ENCODE peak calls at places on chromosomes 13 and 19, in nine cellular contexts. C is hepatocyte; G is psoas muscle; Z is small intestine; X is left ventricle myocardium inferior; Y is CD4-positive, CD25-positive, alpha-beta regulatory T cell; P is heart left ventricle; L is CD8-positive, alpha-beta memory T cell; U is MM.1S. K is an unnamed sample.

GRCh38 chr19:16301999-16302694 is 22.5 kb upstream of the KLF2 start:
- DNase-seq in C (peak; percentile 19), Y (no peak), G (peak; percentile 84), U (no peak), Z (no peak), X (no peak), L (no peak), P (no peak), K (no peak)

GRCh38 chr13:112904436-112904960 is 64.5 kb upstream of the MCF2L start:
- DNase-seq in X (no peak), C (no peak), L (no peak), G (no peak), U (no peak), Y (no peak), Z (no peak), P (no peak), K (no peak)

GRCh38 chr19:38255759-38256052 is 468 bp downstream of the PPP1R14A start:
- DNase-seq in Y (no peak), G (no peak), P (no peak), Z (no peak), L (no peak), C (no peak), X (no peak), U (no peak), K (no peak)

GRCh38 chr19:45821570-45821969 is 6.5 kb upstream of the RSPH6A start:
- DNase-seq in L (no peak), Y (no peak), Z (no peak), X (no peak), C (no peak), P (peak; percentile 14), U (no peak), G (peak; percentile 40), K (no peak)

GRCh38 chr13:112819816-112820215 is 130.0 kb downstream of the ATP11A start:
- DNase-seq in Z (no peak), P (no peak), C (no peak), Y (no peak), L (no peak), G (no peak), U (no peak), X (no peak), K (no peak)

GRCh38 chr19:30590596-30591229 is 218.5 kb downstream of the ZNF536 start:
- DNase-seq in Z (no peak), G (no peak), L (no peak), C (no peak), X (no peak), Y (no peak), P (no peak), U (no peak), K (no peak)

GRCh38 chr13:59522652-59523051 is 641.1 kb downstream of the DIAPH3 start:
- DNase-seq in G (no peak), Z (no peak), P (no peak), L (no peak), C (no peak), U (no peak), Y (no peak), X (no peak), K (no peak)

GRCh38 chr19:51030631-51031030 is 4.2 kb downstream of the KLK12 start:
- DNase-seq in G (no peak), Y (no peak), U (no peak), C (no peak), L (no peak), Z (no peak), P (no peak), X (no peak), K (no peak)

GRCh38 chr19:46017095-46017429 is 5.8 kb downstream of the PGLYRP1 start:
- DNase-seq in Y (no peak), Z (no peak), X (no peak), G (no peak), L (no peak), U (no peak), P (peak; percentile 21), C (no peak), K (no peak)

GRCh38 chr19:17234911-17235617 is 9.0 kb downstream of the OCEL1 start:
- DNase-seq in X (peak; percentile 47), Z (peak; percentile 64), P (no peak), Y (peak; percentile 45), L (no peak), C (no peak), G (peak; percentile 72), U (peak; percentile 66), K (peak; percentile 62)

GRCh38 chr19:3368848-3369336 is 2.5 kb downstream of the NFIC start:
- DNase-seq in G (no peak), L (no peak), U (no peak), Z (no peak), X (no peak), Y (no peak), P (no peak), C (no peak), K (no peak)

GRCh38 chr13:98350746-98351330 is 173.8 kb upstream of the RNF113B start:
- DNase-seq in X (no peak), L (no peak), C (no peak), Y (no peak), P (no peak), Z (no peak), G (no peak), U (no peak), K (no peak)

GRCh38 chr13:97220151-97220900 is 1.8 kb upstream of the MBNL2 start:
- DNase-seq in U (no peak), Y (no peak), G (no peak), P (no peak), X (no peak), C (no peak), Z (no peak), L (no peak), K (no peak)

GRCh38 chr19:38079926-38080380 is 144.1 kb downstream of the DPF1 start:
- DNase-seq in U (peak; percentile 65), L (no peak), G (no peak), P (no peak), X (no peak), Y (no peak), C (no peak), Z (no peak), K (no peak)

GRCh38 chr19:39996218-39996810 is 546 bp upstream of the ZNF546 start:
- DNase-seq in Y (no peak), X (no peak), C (peak; percentile 31), U (peak; percentile 29), Z (no peak), L (peak; percentile 62), G (no peak), P (no peak), K (no peak)

GRCh38 chr19:41808663-41809566 is 12.5 kb downstream of the CEACAM3 start:
- DNase-seq in X (peak; percentile 31), C (no peak), U (no peak), Y (no peak), G (peak; percentile 55), L (no peak), P (peak; percentile 68), Z (no peak), K (no peak)

GRCh38 chr13:31982124-31982523 is 49.5 kb upstream of the FRY start:
- DNase-seq in Y (no peak), G (no peak), L (no peak), C (no peak), P (no peak), U (no peak), X (no peak), Z (no peak), K (no peak)

DNA sequence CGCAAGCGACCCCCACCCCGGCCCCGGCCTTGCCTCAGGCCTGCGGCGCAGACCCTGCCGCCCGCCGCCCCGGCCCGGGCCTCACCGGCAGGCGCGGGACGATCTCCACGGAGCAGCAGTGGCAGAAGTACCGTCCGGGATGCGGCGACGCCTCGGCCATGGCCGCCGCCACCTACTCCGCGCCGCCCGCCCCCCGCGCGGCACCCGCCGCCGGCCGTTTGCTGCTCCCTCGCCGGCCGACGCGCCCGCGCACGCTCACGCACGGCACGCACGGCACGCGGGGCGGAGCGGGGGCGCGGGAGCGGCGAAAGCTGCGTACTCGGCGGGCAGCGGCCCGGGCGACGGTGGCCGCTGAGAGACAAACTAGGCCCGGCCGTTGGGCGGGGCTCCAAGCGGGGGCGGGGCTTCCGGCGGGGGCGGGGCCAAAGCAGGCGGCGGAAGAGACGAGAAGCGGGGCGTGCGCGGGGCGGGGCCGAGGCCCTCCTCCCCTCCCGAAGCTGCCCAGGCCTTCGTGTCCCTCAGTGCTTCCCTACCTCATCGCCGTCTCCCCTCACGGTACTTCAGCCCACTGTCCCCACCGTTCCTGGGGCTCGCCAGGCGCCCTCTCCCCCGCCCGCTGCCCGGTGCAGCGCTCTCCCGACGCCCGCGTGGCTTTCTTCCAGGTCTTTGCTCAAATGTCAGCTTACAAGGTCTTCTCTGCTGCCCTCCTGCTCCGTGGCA is at the start of gene RNF126:
- DNase-seq in U (peak; percentile 97), C (peak; percentile 96), Z (peak; percentile 89), G (peak; percentile 96), L (peak; percentile 94), Y (peak; percentile 87), X (peak; percentile 96), P (peak; percentile 97), K (peak; percentile 90)
- H3K4me1 ChIP-seq in U (peaks cover 19% of the 10 kb centered on the region), C (peaks cover 41% of the 10 kb centered on the region), Z (peaks cover 10% of the 10 kb centered on the region), G (peaks cover 51% of the 10 kb centered on the region), L (peaks cover 39% of the 10 kb centered on the region), Y (peaks cover 53% of the 10 kb centered on the region), X (peaks cover 68% of the 10 kb centered on the region), P (peaks cover 60% of the 10 kb centered on the region), K (peaks cover 46% of the 10 kb centered on the region)

DNA sequence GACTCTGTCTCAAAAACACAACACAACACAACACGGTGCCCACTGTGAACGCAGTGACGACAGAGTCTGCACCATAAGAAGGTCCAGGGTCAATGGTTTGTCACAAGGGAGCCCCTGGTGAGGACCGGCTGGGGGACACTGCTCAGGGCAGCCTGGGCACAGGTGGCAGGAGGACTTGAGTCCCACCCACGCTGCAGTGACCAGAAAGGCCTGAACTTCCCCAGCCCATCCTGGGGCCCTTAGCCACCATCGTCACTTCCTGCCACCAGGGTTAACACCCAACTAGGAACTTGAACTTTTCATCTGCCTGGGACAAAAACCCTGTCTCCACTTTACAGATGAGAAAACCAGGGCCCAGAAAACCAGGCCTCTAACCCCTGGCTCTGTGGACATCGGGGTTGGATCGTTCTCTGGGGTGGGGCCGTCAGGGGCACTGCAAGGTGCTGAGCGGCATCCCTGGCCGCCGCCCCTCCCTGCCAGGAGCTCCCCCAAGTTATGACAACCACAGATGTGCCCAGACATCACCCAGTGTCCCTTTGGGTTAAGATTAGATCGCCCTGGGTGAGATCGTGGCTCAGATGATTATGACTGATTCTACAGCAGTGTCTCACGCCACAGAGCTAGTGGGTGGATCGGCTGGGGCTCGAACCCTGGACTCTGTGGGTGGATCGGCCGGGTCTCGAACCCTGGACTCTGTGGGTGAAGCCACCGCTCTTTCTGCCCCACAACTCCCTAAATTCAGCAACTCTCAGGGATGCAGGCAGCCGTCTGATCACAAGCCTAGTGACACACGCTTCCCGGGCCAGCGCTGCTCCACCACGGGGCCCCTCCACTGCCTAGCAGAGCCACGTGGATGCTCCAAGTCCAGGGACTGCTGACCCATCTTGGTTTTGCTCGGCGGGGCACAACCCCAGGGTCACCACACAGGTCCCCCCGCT is 14.0 kb downstream of the MOB3A start:
- DNase-seq in L (peak; percentile 80), Z (no peak), P (no peak), U (no peak), X (no peak), Y (peak; percentile 64), G (peak; percentile 62), C (no peak), K (peak; percentile 73)
- H3K4me3 ChIP-seq in L (peak overlapping the region; percentile 83), Z (no peak overlapping the region), P (no peak overlapping the region), U (peak overlapping the region; percentile 78), X (no peak overlapping the region), Y (peak overlapping the region; percentile 93), G (no peak overlapping the region), C (no peak overlapping the region), K (peak overlapping the region; percentile 97)

GRCh38 chr19:13959962-13960862 is 7.9 kb downstream of the DCAF15 start:
- DNase-seq in C (peak; percentile 20), X (no peak), Y (no peak), L (peak; percentile 65), U (no peak), P (no peak), G (peak; percentile 64), Z (no peak), K (no peak)
- H3K4me1 ChIP-seq in C (no peaks in the 10 kb centered on the region), X (peaks cover 26% of the 10 kb centered on the region), Y (no peaks in the 10 kb centered on the region), L (no peaks in the 10 kb centered on the region), U (no peaks in the 10 kb centered on the region), P (peaks cover 17% of the 10 kb centered on the region), G (no peaks in the 10 kb centered on the region), Z (no peaks in the 10 kb centered on the region), K (no peaks in the 10 kb centered on the region)

GRCh38 chr13:19670147-19670546 is 36.7 kb downstream of the MPHOSPH8 start:
- DNase-seq in P (no peak), L (no peak), C (no peak), G (no peak), Y (no peak), Z (no peak), U (no peak), X (no peak), K (no peak)
- H3K4me3 ChIP-seq in P (no peak overlapping the region), L (no peak overlapping the region), C (no peak overlapping the region), G (no peak overlapping the region), Y (no peak overlapping the region), Z (no peak overlapping the region), U (no peak overlapping the region), X (no peak overlapping the region), K (no peak overlapping the region)

K was measured in CD4-positive, alpha-beta memory T cell.